ENCODE peak calls at places on chromosomes 7 and 10, in four cellular contexts. Q is HTR-8/SVneo; U is activated CD8-positive, alpha-beta memory T cell treated with anti-CD3 and anti-CD28 coated beads for 48 hours; F is GM04504. D is an unnamed sample.

GRCh38 chr7:97499204-97499603 is 232.7 kb upstream of the TAC1 start:
- DNase-seq in F (no peak), U (no peak), Q (no peak), D (peak)

GRCh38 chr7:129952164-129952652 is 552 bp downstream of the UBE2H start:
- DNase-seq in Q (peak), F (no peak), U (no peak), D (peak)

GRCh38 chr10:11036424-11037011 is 18.8 kb downstream of the CELF2 start:
- DNase-seq in U (no peak), F (peak), Q (peak), D (peak)

GRCh38 chr10:397321-398068 is 262.2 kb downstream of the ZMYND11 start:
- DNase-seq in Q (no peak), U (no peak), F (no peak), D (no peak)

GRCh38 chr7:44665531-44666213 is 59.2 kb downstream of the OGDH start:
- DNase-seq in U (no peak), Q (no peak), F (peak), D (peak)

GRCh38 chr10:1177936-1178335 is 121.8 kb downstream of the WDR37 start:
- DNase-seq in U (no peak), Q (no peak), F (no peak), D (no peak)

GRCh38 chr10:21494221-21495001 is 31.1 kb downstream of the SKIDA1 start:
- DNase-seq in U (no peak), F (no peak), Q (no peak), D (peak)

GRCh38 chr7:158096582-158096981 is 491.0 kb downstream of the PTPRN2 start:
- DNase-seq in F (no peak), Q (no peak), U (no peak), D (no peak)

GRCh38 chr7:39453743-39454355 is 112.4 kb upstream of the YAE1 start:
- DNase-seq in Q (peak), F (peak), U (no peak), D (peak)

GRCh38 chr7:120168066-120168465 is 104.9 kb upstream of the KCND2 start:
- DNase-seq in U (no peak), F (no peak), Q (no peak), D (peak)

GRCh38 chr10:104253106-104253505 is 1.6 kb upstream of the GSTO1 start:
- DNase-seq in F (no peak), Q (no peak), U (no peak), D (no peak)

GRCh38 chr7:68963547-68963946 is 634.7 kb upstream of the AUTS2 start:
- DNase-seq in F (peak), Q (peak), U (no peak), D (peak)

GRCh38 chr10:29698766-29699490 is 64.2 kb upstream of the SVIL start:
- DNase-seq in F (no peak), U (no peak), Q (no peak), D (no peak)

GRCh38 chr7:37028909-37029440 is 304.7 kb upstream of the AOAH start:
- DNase-seq in U (no peak), Q (no peak), F (no peak), D (no peak)

GRCh38 chr10:16965242-16965620 is 148.0 kb upstream of the RSU1 start:
- DNase-seq in Q (no peak), F (no peak), U (no peak), D (no peak)

GRCh38 chr7:35446091-35446490 is 192.2 kb upstream of the TBX20 start:
- DNase-seq in U (no peak), F (no peak), Q (no peak), D (no peak)

GRCh38 chr10:77961668-77962067 is 35.1 kb upstream of the DLG5 start:
- DNase-seq in F (no peak), U (no peak), Q (no peak), D (no peak)

GRCh38 chr10:48509974-48510692 is 94.7 kb downstream of the ARHGAP22 start:
- DNase-seq in U (no peak), Q (peak), F (no peak), D (no peak)

GRCh38 chr10:89516149-89516832 is 19.1 kb downstream of the SLC16A12 start:
- DNase-seq in U (no peak), Q (no peak), F (peak), D (peak)

GRCh38 chr10:51960494-51960895 is 261.1 kb upstream of the CSTF2T start:
- DNase-seq in Q (peak), U (no peak), F (peak), D (peak)

GRCh38 chr10:89221919-89222318 is 14.8 kb upstream of the CH25H start:
- DNase-seq in F (no peak), U (no peak), Q (no peak), D (peak)

GRCh38 chr10:73992899-73993788 is 4.8 kb upstream of the VCL start:
- DNase-seq in U (no peak), Q (no peak), F (no peak), D (peak)

GRCh38 chr7:129845178-129845971 is 107.4 kb downstream of the UBE2H start:
- DNase-seq in U (no peak), Q (no peak), F (no peak), D (peak)

GRCh38 chr10:113626809-113627370 is 37.0 kb downstream of the NRAP start:
- DNase-seq in F (no peak), U (no peak), Q (no peak), D (peak)

GRCh38 chr10:91090761-91091529 is 129.5 kb upstream of the PCGF5 start:
- DNase-seq in U (no peak), Q (peak), F (no peak), D (peak)

GRCh38 chr10:116418394-116418793 is 9.3 kb upstream of the PNLIPRP3 start:
- DNase-seq in F (no peak), U (no peak), Q (no peak), D (no peak)

GRCh38 chr7:32001948-32002347 is 68.3 kb downstream of the PDE1C start:
- DNase-seq in Q (no peak), U (no peak), F (no peak), D (no peak)

GRCh38 chr10:9294865-9295264 is 1240.4 kb downstream of the GATA3 start:
- DNase-seq in F (no peak), Q (no peak), U (no peak), D (no peak)

GRCh38 chr10:89069589-89069988 is 79.0 kb downstream of the FAS start:
- DNase-seq in Q (no peak), F (no peak), U (no peak), D (no peak)

GRCh38 chr7:21507627-21508343 is 35.1 kb upstream of the DNAH11 start:
- DNase-seq in Q (peak), F (peak), U (no peak), D (peak)

GRCh38 chr7:139683137-139683871 is 94.5 kb downstream of the HIPK2 start:
- DNase-seq in U (no peak), Q (no peak), F (no peak), D (no peak)

GRCh38 chr10:100697070-100697469 is 48.3 kb upstream of the PAX2 start:
- DNase-seq in U (no peak), Q (peak), F (peak), D (peak)

GRCh38 chr7:125169088-125169487 is 239.5 kb upstream of the POT1 start:
- DNase-seq in F (no peak), Q (no peak), U (no peak), D (no peak)

GRCh38 chr10:52029628-52030027 is 284.5 kb upstream of the DKK1 start:
- DNase-seq in Q (no peak), F (no peak), U (no peak), D (no peak)

GRCh38 chr7:25894002-25894901 is 257.7 kb upstream of the NFE2L3 start:
- DNase-seq in Q (no peak), U (no peak), F (no peak), D (no peak)

GRCh38 chr10:32347363-32347735 is 391 bp upstream of the EPC1 start:
- DNase-seq in Q (no peak), U (peak), F (no peak), D (no peak)

GRCh38 chr7:4882742-4883351 is 669 bp downstream of the RADIL start:
- DNase-seq in Q (peak), U (no peak), F (no peak), D (peak)

GRCh38 chr10:12729885-12730284 is 271.6 kb downstream of the CCDC3 start:
- DNase-seq in Q (no peak), F (no peak), U (no peak), D (no peak)